ENCODE peak calls at places on chromosomes 12 and 14, in five cellular contexts. M, I, V, H and C are unnamed samples.

GRCh38 chr12:62123721-62124203 is 136.4 kb upstream of the USP15 start:
- DNase-seq in M (peak; percentile 67), I (peak; percentile 16), V (peak; percentile 54), H (peak; percentile 76), C (peak; percentile 42)

GRCh38 chr12:47551426-47551851 is 154.4 kb downstream of the RPAP3 start:
- DNase-seq in M (no peak), I (peak; percentile 67), V (no peak), H (peak; percentile 10), C (no peak)

GRCh38 chr12:6632026-6632978 is 3.5 kb downstream of the LPAR5 start:
- DNase-seq in M (peak; percentile 61), I (no peak), V (no peak), H (peak; percentile 49), C (peak; percentile 80)

GRCh38 chr14:49051328-49052060 is 534.7 kb downstream of the RPS29 start:
- DNase-seq in M (no peak), I (peak; percentile 64), V (no peak), H (no peak), C (no peak)

GRCh38 chr14:101583006-101583708 is 21.9 kb downstream of the DIO3 start:
- DNase-seq in M (no peak), I (no peak), V (no peak), H (no peak), C (no peak)

GRCh38 chr12:39441963-39442894 is 691 bp downstream of the KIF21A start:
- DNase-seq in M (peak; percentile 63), I (peak; percentile 15), V (peak; percentile 33), H (peak; percentile 59), C (no peak)

GRCh38 chr12:19916193-19916498 is 452.2 kb upstream of the PDE3A start:
- DNase-seq in M (no peak), I (no peak), V (no peak), H (no peak), C (no peak)

GRCh38 chr12:24565300-24565699 is 383.6 kb downstream of the BCAT1 start:
- DNase-seq in M (no peak), I (no peak), V (no peak), H (no peak), C (no peak)

GRCh38 chr14:95537298-95538089 is 2.6 kb downstream of the GLRX5 start:
- DNase-seq in M (no peak), I (no peak), V (no peak), H (no peak), C (no peak)

GRCh38 chr12:52865090-52865944 is 16.5 kb upstream of the KRT78 start:
- DNase-seq in M (peak; percentile 87), I (peak; percentile 39), V (no peak), H (peak; percentile 90), C (peak; percentile 28)

GRCh38 chr14:54845616-54846015 is 57.0 kb downstream of the GCH1 start:
- DNase-seq in M (no peak), I (no peak), V (no peak), H (peak; percentile 16), C (no peak)

GRCh38 chr14:104547998-104548700 is 31.4 kb upstream of the C14orf180 start:
- DNase-seq in M (no peak), I (no peak), V (no peak), H (no peak), C (no peak)

GRCh38 chr12:75439048-75439447 is 41.5 kb upstream of the GLIPR1 start:
- DNase-seq in M (no peak), I (peak; percentile 36), V (no peak), H (no peak), C (no peak)

GRCh38 chr12:124667671-124668337 is 100.4 kb upstream of the NCOR2 start:
- DNase-seq in M (no peak), I (no peak), V (no peak), H (no peak), C (no peak)

GRCh38 chr14:89251066-89251465 is 166.0 kb downstream of the FOXN3 start:
- DNase-seq in M (no peak), I (peak; percentile 50), V (no peak), H (no peak), C (no peak)

GRCh38 chr12:67705394-67706370 is 57.1 kb downstream of the DYRK2 start:
- DNase-seq in M (no peak), I (peak; percentile 84), V (no peak), H (no peak), C (no peak)

GRCh38 chr12:120748242-120748641 is 22.6 kb downstream of the ACADS start:
- DNase-seq in M (no peak), I (no peak), V (no peak), H (peak; percentile 67), C (no peak)

GRCh38 chr12:122352394-122352793 is 70.1 kb downstream of the CLIP1 start:
- DNase-seq in M (no peak), I (no peak), V (no peak), H (no peak), C (no peak)

GRCh38 chr12:122123761-122124145 is 45.2 kb downstream of the MLXIP start:
- DNase-seq in M (peak; percentile 0), I (no peak), V (no peak), H (no peak), C (no peak)

GRCh38 chr12:13834241-13834640 is 147.2 kb downstream of the GRIN2B start:
- DNase-seq in M (no peak), I (no peak), V (no peak), H (no peak), C (no peak)

GRCh38 chr12:47741340-47741703 is 16.0 kb upstream of the ENDOU start:
- DNase-seq in M (no peak), I (no peak), V (peak; percentile 93), H (peak; percentile 30), C (peak; percentile 93)

GRCh38 chr12:95169368-95169767 is 47.9 kb downstream of the FGD6 start:
- DNase-seq in M (peak; percentile 4), I (peak; percentile 87), V (no peak), H (peak; percentile 74), C (no peak)

GRCh38 chr12:4214912-4215861 is 58.4 kb upstream of the CCND2 start:
- DNase-seq in M (no peak), I (no peak), V (peak; percentile 47), H (no peak), C (no peak)

GRCh38 chr12:110245278-110245868 is 35.7 kb upstream of the ATP2A2 start:
- DNase-seq in M (peak; percentile 55), I (no peak), V (peak; percentile 9), H (no peak), C (peak; percentile 38)

GRCh38 chr12:113537751-113538087 is 66.0 kb upstream of the LHX5 start:
- DNase-seq in M (no peak), I (no peak), V (no peak), H (no peak), C (no peak)

GRCh38 chr14:99194736-99195135 is 77.3 kb downstream of the BCL11B start:
- DNase-seq in M (no peak), I (no peak), V (no peak), H (no peak), C (no peak)

GRCh38 chr12:27142102-27142721 is 59.8 kb upstream of the C12orf71 start:
- DNase-seq in M (peak; percentile 88), I (peak; percentile 63), V (peak; percentile 58), H (peak; percentile 89), C (peak; percentile 53)

GRCh38 chr14:68662395-68662794 is 130.5 kb downstream of the ZFP36L1 start:
- DNase-seq in M (no peak), I (no peak), V (no peak), H (no peak), C (no peak)
- TF ChIP-seq EZH2 in M (no peak), I (no peak), V (no peak), H (no peak), C (no peak)

GRCh38 chr12:103519632-103520031 is 23.9 kb upstream of the C12orf42 start:
- DNase-seq in M (no peak), I (no peak), V (no peak), H (no peak), C (no peak)

GRCh38 chr12:103518899-103519298 is 23.1 kb upstream of the C12orf42 start:
- DNase-seq in M (no peak), I (no peak), V (no peak), H (no peak), C (no peak)

GRCh38 chr12:103517161-103517560 is 21.4 kb upstream of the C12orf42 start:
- DNase-seq in M (no peak), I (no peak), V (no peak), H (no peak), C (no peak)

GRCh38 chr12:103523771-103524170 is 28.0 kb upstream of the C12orf42 start:
- DNase-seq in M (no peak), I (no peak), V (no peak), H (no peak), C (no peak)

DNA sequence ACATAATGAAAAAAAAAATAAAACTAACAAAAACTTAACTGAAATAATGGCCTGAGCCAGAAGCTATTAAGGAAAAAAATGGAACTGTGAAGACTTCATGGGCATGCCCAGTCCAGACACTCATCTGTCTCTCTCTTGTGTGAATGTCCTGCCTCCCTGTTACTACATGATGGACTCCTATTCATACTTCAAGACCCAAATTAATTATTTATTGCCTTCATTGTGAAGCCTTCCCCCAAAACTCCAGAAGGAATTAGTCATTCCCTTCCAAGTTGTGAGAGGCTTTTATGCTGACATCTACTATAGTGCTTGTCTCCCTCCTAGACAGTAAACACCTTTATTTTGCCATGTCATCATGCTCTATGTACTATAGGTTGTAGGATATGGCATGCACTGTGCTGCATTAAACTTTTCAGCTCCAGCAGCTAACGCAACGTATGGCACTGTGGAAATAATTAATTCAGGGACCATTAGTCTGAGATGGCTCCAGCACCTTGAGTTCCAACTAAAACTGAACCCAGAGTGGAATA is 25.0 kb upstream of the C12orf42 start:
- DNase-seq in M (no peak), I (no peak), V (no peak), H (no peak), C (no peak)
- TF ChIP-seq CTCF in M (no peak), I (no peak), V (no peak), H (no peak), C (no peak)

GRCh38 chr12:77847060-77847541 is 16.4 kb downstream of the NAV3 start:
- DNase-seq in M (no peak), I (peak; percentile 47), V (peak; percentile 79), H (no peak), C (no peak)
- TF ChIP-seq EZH2 in M (no peak), I (no peak), V (no peak), H (no peak), C (no peak)

DNA sequence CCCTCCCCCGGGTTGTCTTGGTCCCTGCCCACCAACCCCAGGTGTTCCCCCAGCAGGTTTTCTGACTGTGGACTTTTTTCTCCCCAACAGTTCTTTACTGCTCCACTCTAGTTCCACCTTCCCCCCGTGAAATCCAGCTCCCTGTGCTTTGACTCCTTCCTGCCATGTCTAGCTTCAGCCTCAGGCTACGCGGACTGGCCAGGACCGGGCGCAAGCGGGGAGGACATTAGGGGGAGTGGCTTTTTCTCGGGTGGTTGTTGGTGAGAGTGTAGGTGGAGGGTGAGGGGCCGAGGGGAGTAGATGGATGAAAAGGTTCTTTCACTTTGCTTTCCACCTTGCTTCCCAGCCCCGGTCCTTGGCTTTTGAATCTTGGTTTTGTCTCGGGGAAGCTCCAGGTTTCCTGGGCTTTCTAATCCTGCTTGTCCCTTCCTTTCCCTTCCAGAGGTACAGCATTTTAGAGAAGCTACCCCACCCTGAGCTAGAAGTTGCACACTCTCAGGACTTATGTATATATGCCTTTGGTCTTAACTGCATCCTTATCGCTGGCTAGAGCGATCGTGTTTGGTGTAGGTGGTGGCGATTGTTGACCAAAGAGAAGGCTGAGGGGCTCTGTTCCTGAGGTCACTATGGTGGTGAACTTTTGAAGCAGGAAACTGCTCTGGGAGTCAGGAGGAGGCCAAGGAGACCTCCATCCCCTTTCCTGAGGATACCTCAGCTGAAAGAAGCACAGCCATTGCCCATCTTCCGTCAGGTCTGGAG is 754 bp downstream of the PIP4K2C start:
- DNase-seq in M (peak; percentile 54), I (peak; percentile 9), V (peak; percentile 18), H (peak; percentile 65), C (no peak)
- TF ChIP-seq CTCF in M (no peak), I (no peak), V (no peak), H (no peak), C (no peak)